ENCODE peak calls at places on chromosomes 13 and 19, in four cellular contexts. F is NT2/D1; A is transverse colon; P is activated naive CD8-positive, alpha-beta T cell treated with anti-CD3 and anti-CD28 coated beads, Interleukin-2, amount 50 U/mL, for 24 hours. R is an unnamed sample.

GRCh38 chr19:48881741-48882657 is 9.8 kb downstream of the PPP1R15A start:
- DNase-seq in F (no peak), A (no peak), P (no peak), R (peak; percentile 71)

GRCh38 chr19:4557971-4558941 is 1.2 kb downstream of the SEMA6B start:
- DNase-seq in F (peak; percentile 56), A (peak; percentile 35), P (peak; percentile 52), R (peak; percentile 62)

GRCh38 chr19:19461671-19462622 is 53.4 kb downstream of the TSSK6 start:
- DNase-seq in F (no peak), A (peak; percentile 72), P (peak; percentile 42), R (peak; percentile 96)

GRCh38 chr19:18073197-18073596 is 13.5 kb downstream of the IL12RB1 start:
- DNase-seq in F (no peak), A (no peak), P (no peak), R (no peak)

GRCh38 chr13:111328111-111328802 is 7.8 kb downstream of the TEX29 start:
- DNase-seq in F (no peak), A (no peak), P (no peak), R (no peak)

GRCh38 chr19:17950310-17951150 is 16.4 kb upstream of the KCNN1 start:
- DNase-seq in F (no peak), A (no peak), P (peak; percentile 59), R (no peak)

GRCh38 chr13:37715606-37716015 is 117.0 kb upstream of the POSTN start:
- DNase-seq in F (no peak), A (no peak), P (no peak), R (no peak)

GRCh38 chr13:34038326-34039068 is 220.5 kb downstream of the RFC3 start:
- DNase-seq in F (no peak), A (no peak), P (no peak), R (no peak)

GRCh38 chr13:20814224-20814910 is 40.6 kb upstream of the EEF1AKMT1 start:
- DNase-seq in F (no peak), A (peak; percentile 60), P (no peak), R (peak; percentile 40)

GRCh38 chr13:75151081-75151643 is 330.8 kb downstream of the TBC1D4 start:
- DNase-seq in F (peak; percentile 1), A (no peak), P (no peak), R (no peak)

GRCh38 chr13:87907202-87907601 is 236.0 kb downstream of the SLITRK5 start:
- DNase-seq in F (no peak), A (no peak), P (no peak), R (no peak)

GRCh38 chr13:72788831-72789230 is 6.9 kb downstream of the PIBF1 start:
- DNase-seq in F (no peak), A (no peak), P (no peak), R (no peak)

GRCh38 chr13:46961719-46962118 is 64.9 kb upstream of the HTR2A start:
- DNase-seq in F (no peak), A (no peak), P (no peak), R (peak; percentile 15)

GRCh38 chr13:109644069-109644750 is 142.2 kb downstream of the IRS2 start:
- DNase-seq in F (no peak), A (no peak), P (no peak), R (no peak)

GRCh38 chr19:58516246-58516836 is 3.3 kb downstream of the ZBTB45 start:
- DNase-seq in F (no peak), A (no peak), P (no peak), R (no peak)

GRCh38 chr19:33309826-33310225 is 7.5 kb upstream of the CEBPA start:
- DNase-seq in F (no peak), A (no peak), P (no peak), R (no peak)

GRCh38 chr19:40403262-40403984 is 9.8 kb downstream of the PRX start:
- DNase-seq in F (peak; percentile 94), A (peak; percentile 95), P (peak; percentile 86), R (peak; percentile 97)

GRCh38 chr19:4817467-4818277 is 13.8 kb downstream of the TICAM1 start:
- DNase-seq in F (no peak), A (no peak), P (no peak), R (no peak)

GRCh38 chr13:70357031-70357430 is 248.8 kb upstream of the KLHL1 start:
- DNase-seq in F (no peak), A (no peak), P (no peak), R (no peak)

GRCh38 chr13:69935043-69935442 is 172.6 kb upstream of the ATXN8OS start:
- DNase-seq in F (no peak), A (no peak), P (no peak), R (peak; percentile 44)

GRCh38 chr19:17610384-17610783 is 54.9 kb downstream of the COLGALT1 start:
- DNase-seq in F (no peak), A (no peak), P (no peak), R (peak; percentile 61)

GRCh38 chr13:50805805-50806204 is 37.7 kb downstream of the DLEU7 start:
- DNase-seq in F (no peak), A (no peak), P (no peak), R (peak; percentile 16)

GRCh38 chr19:8069116-8069973 is 16.8 kb downstream of the CCL25 start:
- DNase-seq in F (peak; percentile 54), A (no peak), P (peak; percentile 28), R (peak; percentile 82)

GRCh38 chr13:113448885-113449692 is 4.2 kb downstream of the ADPRHL1 start:
- DNase-seq in F (no peak), A (peak; percentile 83), P (peak; percentile 55), R (no peak)

GRCh38 chr13:31067416-31068118 is 94.1 kb downstream of the HSPH1 start:
- DNase-seq in F (no peak), A (no peak), P (no peak), R (no peak)

GRCh38 chr19:53019684-53020083 is 6.0 kb downstream of the ERVV-1 start:
- DNase-seq in F (no peak), A (no peak), P (no peak), R (peak; percentile 78)

GRCh38 chr19:55623130-55623868 is 1.1 kb downstream of the ZNF784 start:
- DNase-seq in F (no peak), A (no peak), P (no peak), R (no peak)

GRCh38 chr19:46378268-46378667 is 31.4 kb downstream of the PPP5C start:
- DNase-seq in F (no peak), A (no peak), P (no peak), R (no peak)

GRCh38 chr13:27493981-27494380 is 43.6 kb upstream of the MTIF3 start:
- DNase-seq in F (no peak), A (no peak), P (no peak), R (no peak)

GRCh38 chr19:29781582-29782580 is 29.9 kb upstream of the CCNE1 start:
- DNase-seq in F (no peak), A (no peak), P (no peak), R (no peak)

GRCh38 chr19:43755256-43755801 is 567 bp upstream of the SMG9 start:
- DNase-seq in F (no peak), A (peak; percentile 90), P (peak; percentile 87), R (peak; percentile 67)

GRCh38 chr19:16232127-16232526 is 34.4 kb downstream of the AP1M1 start:
- DNase-seq in F (no peak), A (no peak), P (no peak), R (no peak)

GRCh38 chr19:15114153-15114540 is 6.9 kb downstream of the SYDE1 start:
- DNase-seq in F (no peak), A (no peak), P (no peak), R (no peak)

GRCh38 chr13:110310541-110311491 is 3.7 kb downstream of the COL4A2 start:
- DNase-seq in F (no peak), A (no peak), P (no peak), R (no peak)

GRCh38 chr13:106139407-106139806 is 396.1 kb downstream of the EFNB2 start:
- DNase-seq in F (no peak), A (no peak), P (no peak), R (no peak)

GRCh38 chr13:88107486-88108044 is 436.4 kb downstream of the SLITRK5 start:
- DNase-seq in F (no peak), A (no peak), P (no peak), R (no peak)

GRCh38 chr13:46126552-46127171 is 21.8 kb upstream of the CPB2 start:
- DNase-seq in F (peak; percentile 58), A (peak; percentile 45), P (peak; percentile 66), R (peak; percentile 88)